ENCODE peak calls at places on chromosomes 16 and 17, in eight cellular contexts. J is HCT116; C is tibial nerve; U is heart left ventricle; P is cardiac muscle cell; V is Caco-2; K is heart right ventricle; B is activated CD8-positive, alpha-beta T cell treated with anti-CD3 and anti-CD28 coated beads for 36 hours. O is an unnamed sample.
A peak's percentile ranks its signal among the peaks of the same experiment; 100 is the strongest.

GRCh38 chr17:7589891-7590611 is at the start of gene SOX15:
- DNase-seq in U (no peak), C (no peak), B (no peak), J (no peak), K (no peak), P (no peak), V (no peak), O (no peak)

GRCh38 chr16:70481929-70482536 is 27.6 kb downstream of the FCSK start:
- DNase-seq in B (no peak), V (no peak), K (no peak), J (no peak), C (no peak), P (no peak), U (no peak), O (no peak)

GRCh38 chr17:66949501-66949900 is 15.0 kb upstream of the CACNG4 start:
- DNase-seq in V (no peak), C (no peak), P (no peak), K (no peak), J (no peak), U (no peak), B (no peak), O (no peak)

GRCh38 chr17:49165143-49165542 is 32.6 kb downstream of the B4GALNT2 start:
- DNase-seq in J (no peak), B (no peak), C (no peak), U (no peak), V (no peak), P (no peak), K (no peak), O (no peak)

GRCh38 chr17:28828294-28829040 is 14.1 kb downstream of the FAM222B start:
- DNase-seq in K (no peak), V (no peak), C (no peak), J (no peak), B (no peak), U (no peak), P (no peak), O (no peak)

GRCh38 chr16:89020068-89020924 is 43.3 kb upstream of the CBFA2T3 start:
- DNase-seq in B (peak; percentile 64), P (no peak), K (no peak), U (no peak), J (no peak), C (no peak), V (no peak), O (peak; percentile 77)

GRCh38 chr17:43760254-43760852 is 1.8 kb upstream of the SOST start:
- DNase-seq in K (peak; percentile 95), P (peak; percentile 96), C (peak; percentile 98), V (peak; percentile 96), U (peak; percentile 91), B (peak; percentile 97), J (peak; percentile 93), O (peak; percentile 90)

GRCh38 chr17:21017256-21017655 is 25.6 kb downstream of the USP22 start:
- DNase-seq in V (no peak), J (no peak), P (no peak), K (no peak), C (no peak), B (no peak), U (no peak), O (no peak)

GRCh38 chr16:51818342-51818944 is 667.4 kb upstream of the SALL1 start:
- DNase-seq in V (no peak), B (peak; percentile 42), P (peak; percentile 57), C (no peak), J (no peak), U (no peak), K (peak; percentile 7), O (peak; percentile 11)

GRCh38 chr17:49676276-49676868 is 1.5 kb downstream of the SPOP start:
- DNase-seq in K (no peak), J (no peak), P (peak; percentile 48), U (no peak), B (peak; percentile 28), V (no peak), C (no peak), O (peak; percentile 85)

GRCh38 chr17:68431661-68432071 is 25.6 kb downstream of the WIPI1 start:
- DNase-seq in U (no peak), J (peak; percentile 39), K (no peak), P (peak; percentile 52), V (no peak), C (no peak), B (peak; percentile 67), O (peak; percentile 30)

GRCh38 chr17:58302919-58303551 is 22.3 kb upstream of the MPO start:
- DNase-seq in B (no peak), V (no peak), K (no peak), P (no peak), C (no peak), J (no peak), U (no peak), O (no peak)

GRCh38 chr17:77905766-77906165 is 52.7 kb upstream of the TNRC6C start:
- DNase-seq in K (no peak), B (no peak), P (no peak), U (no peak), C (no peak), J (no peak), V (no peak), O (no peak)

GRCh38 chr16:74999208-74999682 is 421 bp downstream of the ZNRF1 start:
- DNase-seq in C (no peak), K (peak; percentile 23), V (no peak), P (peak; percentile 40), B (peak; percentile 21), U (peak; percentile 46), J (no peak), O (peak; percentile 52)

GRCh38 chr17:1634841-1635650 is 6.4 kb upstream of the SLC43A2 start:
- DNase-seq in J (no peak), P (no peak), B (no peak), V (no peak), K (no peak), C (no peak), U (no peak), O (no peak)

GRCh38 chr17:3729881-3730280 is 6.2 kb downstream of the HASPIN start:
- DNase-seq in U (no peak), J (no peak), C (no peak), K (no peak), P (no peak), B (no peak), V (no peak), O (no peak)

GRCh38 chr16:1918312-1918889 is at the start of gene HS3ST6:
- DNase-seq in B (no peak), C (no peak), K (no peak), P (no peak), U (no peak), J (no peak), V (no peak), O (no peak)

GRCh38 chr17:18033442-18034099 is 5.4 kb downstream of the ATPAF2 start:
- DNase-seq in C (peak; percentile 73), B (peak; percentile 76), J (peak; percentile 80), K (peak; percentile 79), P (peak; percentile 91), U (peak; percentile 70), V (peak; percentile 66), O (peak; percentile 80)

GRCh38 chr17:72430611-72431432 is 310.0 kb downstream of the SOX9 start:
- DNase-seq in P (peak; percentile 26), K (no peak), C (no peak), V (peak; percentile 47), B (no peak), U (no peak), J (peak; percentile 56), O (no peak)
- TF ChIP-seq CTCF in P (peak; percentile 43), K (no peak), C (no peak), V (peak; percentile 35), B (no peak), U (no peak), J (peak; percentile 74), O (no peak)

GRCh38 chr17:57077000-57077399 is 8.0 kb upstream of the AKAP1 start:
- DNase-seq in U (no peak), J (no peak), K (no peak), V (no peak), C (no peak), P (no peak), B (no peak), O (no peak)

GRCh38 chr17:57075193-57075592 is 9.9 kb upstream of the AKAP1 start:
- DNase-seq in C (no peak), V (no peak), J (no peak), B (no peak), K (no peak), P (no peak), U (no peak), O (no peak)

GRCh38 chr17:57075785-57076184 is 9.3 kb upstream of the AKAP1 start:
- DNase-seq in J (no peak), V (no peak), B (no peak), C (no peak), K (no peak), U (no peak), P (no peak), O (no peak)

GRCh38 chr17:57071991-57072944 is 12.8 kb upstream of the AKAP1 start:
- DNase-seq in K (no peak), C (no peak), J (no peak), B (no peak), V (no peak), P (no peak), U (no peak), O (no peak)

GRCh38 chr17:57073626-57074025 is 11.4 kb upstream of the AKAP1 start:
- DNase-seq in V (no peak), K (no peak), P (no peak), J (no peak), C (no peak), B (no peak), U (no peak), O (no peak)
- TF ChIP-seq CTCF in V (no peak), K (no peak), P (no peak), J (no peak), C (no peak), B (no peak), U (no peak), O (no peak)

DNA sequence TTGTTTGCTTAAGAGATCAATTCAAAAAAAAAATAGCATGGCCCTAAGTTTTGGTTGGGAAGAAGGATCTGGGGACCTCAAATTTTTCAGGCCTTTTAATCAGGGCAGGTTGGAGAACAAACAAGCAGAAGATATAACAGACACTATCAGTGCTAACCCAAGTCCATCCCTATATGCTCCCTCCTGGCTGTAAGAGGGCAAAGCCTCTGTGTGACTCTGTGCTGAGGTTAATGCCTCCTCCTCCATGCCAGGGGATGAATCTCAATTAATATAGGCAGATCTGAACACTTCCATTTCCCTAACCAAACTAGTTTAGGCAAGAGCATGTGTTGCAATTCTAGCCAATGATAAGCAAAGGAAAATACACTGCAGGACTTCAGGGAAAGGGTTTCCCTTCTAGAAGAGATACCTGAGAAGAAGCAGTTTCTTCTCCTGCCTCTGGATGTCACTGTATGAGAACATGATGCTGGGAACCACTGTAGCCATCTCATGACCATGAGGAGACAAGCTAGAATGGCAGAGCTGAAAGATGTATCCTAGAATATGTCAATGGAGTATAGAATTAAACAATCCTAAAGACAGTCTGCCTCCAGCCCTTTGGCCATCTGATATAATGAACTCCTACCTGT is 76.0 kb downstream of the CHD9NB start:
- DNase-seq in J (peak; percentile 7), C (peak; percentile 6), U (no peak), P (peak; percentile 51), V (no peak), B (no peak), K (peak; percentile 4), O (peak; percentile 37)
- TF ChIP-seq CTCF in J (peak; percentile 44), C (no peak), U (peak; percentile 16), P (peak; percentile 42), V (peak; percentile 22), B (no peak), K (no peak), O (peak; percentile 30)

DNA sequence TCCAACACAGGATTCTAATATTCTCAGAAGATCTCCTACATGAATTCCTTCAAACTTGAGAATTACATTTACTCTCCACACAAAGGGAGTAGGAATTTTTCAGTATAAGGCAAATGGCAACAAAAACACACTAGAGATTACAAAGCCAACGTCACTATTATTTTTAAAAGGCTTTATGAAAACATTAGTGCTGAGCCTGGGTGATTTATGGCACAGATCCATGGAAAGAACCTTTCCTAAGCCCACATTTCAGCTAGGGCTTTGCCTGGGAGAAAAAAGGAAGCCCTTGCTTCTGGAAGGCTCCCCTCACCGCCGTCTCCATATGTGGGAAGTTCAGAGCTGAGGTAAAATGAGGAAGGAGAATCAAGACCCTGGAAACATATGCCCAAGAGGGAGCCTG is 499.4 kb upstream of the HSBP1 start:
- DNase-seq in C (no peak), U (no peak), J (no peak), K (no peak), P (peak; percentile 14), B (no peak), V (no peak), O (no peak)
- TF ChIP-seq CTCF in C (no peak), U (no peak), J (no peak), K (no peak), P (no peak), B (no peak), V (no peak), O (no peak)

O was measured in GM10248.